ENCODE peak calls at places on chromosomes 13 and 19, in nine cellular contexts. F is AG10803; D is KG1; P is retinal pigment epithelial cell; O is CD8-positive, alpha-beta memory T cell; V is smooth muscle cell of the brain vasculature; S is Right ventricle myocardium inferior; C is naive B cell; U is activated T-cell treated with anti-CD3 and anti-CD28 coated beads, Interleukin-2, amount 50 U/mL, for 72 hours. A is an unnamed sample.

GRCh38 chr13:94236876-94237275 is 242.6 kb downstream of the DCT start:
- DNase-seq in F (no peak), D (no peak), P (no peak), O (no peak), V (no peak), S (no peak), C (no peak), U (peak), A (no peak)

GRCh38 chr19:46604781-46605355 is 3.7 kb downstream of the CALM3 start:
- DNase-seq in F (no peak), D (no peak), P (no peak), O (no peak), V (no peak), S (no peak), C (no peak), U (no peak), A (no peak)

GRCh38 chr19:39202998-39203355 is 1.1 kb downstream of the SYCN start:
- DNase-seq in F (no peak), D (no peak), P (no peak), O (no peak), V (no peak), S (no peak), C (no peak), U (no peak), A (no peak)

GRCh38 chr19:3285647-3286176 is 61.3 kb downstream of the CELF5 start:
- DNase-seq in F (no peak), D (no peak), P (no peak), O (peak), V (no peak), S (no peak), C (no peak), U (no peak), A (no peak)

GRCh38 chr19:56105090-56105701 is 15.9 kb downstream of the ZNF787 start:
- DNase-seq in F (peak), D (no peak), P (peak), O (peak), V (no peak), S (peak), C (peak), U (peak), A (no peak)

GRCh38 chr13:112762690-112763080 is 72.8 kb downstream of the ATP11A start:
- DNase-seq in F (no peak), D (no peak), P (no peak), O (no peak), V (no peak), S (no peak), C (no peak), U (no peak), A (no peak)

GRCh38 chr19:48835734-48836088 is 580 bp downstream of the HSD17B14 start:
- DNase-seq in F (peak), D (peak), P (peak), O (peak), V (peak), S (peak), C (peak), U (peak), A (peak)

GRCh38 chr19:49338691-49339363 is 3.6 kb downstream of the CD37 start:
- DNase-seq in F (no peak), D (no peak), P (no peak), O (no peak), V (no peak), S (peak), C (no peak), U (no peak), A (no peak)

GRCh38 chr13:108326318-108326717 is 56.8 kb downstream of the TNFSF13B start:
- DNase-seq in F (no peak), D (no peak), P (no peak), O (no peak), V (no peak), S (peak), C (no peak), U (no peak), A (no peak)

GRCh38 chr19:44643605-44644390 is at the start of gene PVR:
- DNase-seq in F (peak), D (peak), P (no peak), O (no peak), V (no peak), S (peak), C (no peak), U (peak), A (no peak)

GRCh38 chr19:8806661-8807060 is 25.4 kb downstream of the ZNF558 start:
- DNase-seq in F (no peak), D (no peak), P (no peak), O (no peak), V (no peak), S (no peak), C (no peak), U (no peak), A (no peak)

GRCh38 chr19:50823389-50824042 is at the start of gene KLK1:
- DNase-seq in F (no peak), D (no peak), P (no peak), O (no peak), V (no peak), S (no peak), C (no peak), U (no peak), A (no peak)

GRCh38 chr19:1513492-1514294 is 874 bp upstream of the ADAMTSL5 start:
- DNase-seq in F (peak), D (no peak), P (no peak), O (peak), V (no peak), S (no peak), C (peak), U (peak), A (no peak)

GRCh38 chr19:17183858-17184271 is 31.3 kb upstream of the USE1 start:
- DNase-seq in F (no peak), D (peak), P (no peak), O (no peak), V (no peak), S (no peak), C (peak), U (peak), A (no peak)

GRCh38 chr19:17125052-17125727 is 49.6 kb downstream of the MYO9B start:
- DNase-seq in F (peak), D (peak), P (no peak), O (no peak), V (no peak), S (no peak), C (no peak), U (peak), A (no peak)

GRCh38 chr19:35222373-35223005 is 6.0 kb downstream of the FAM187B start:
- DNase-seq in F (no peak), D (no peak), P (no peak), O (no peak), V (no peak), S (no peak), C (no peak), U (no peak), A (no peak)

GRCh38 chr19:27887946-27888345 is 1325.0 kb downstream of the UQCRFS1 start:
- DNase-seq in F (no peak), D (no peak), P (no peak), O (no peak), V (no peak), S (no peak), C (no peak), U (no peak), A (no peak)

GRCh38 chr19:55563261-55563690 is 17.4 kb downstream of the ZNF579 start:
- DNase-seq in F (peak), D (no peak), P (peak), O (no peak), V (no peak), S (peak), C (no peak), U (no peak), A (no peak)

GRCh38 chr13:63396746-63397145 is 1981.1 kb upstream of the PCDH20 start:
- DNase-seq in F (no peak), D (no peak), P (no peak), O (no peak), V (no peak), S (no peak), C (no peak), U (no peak), A (no peak)

GRCh38 chr13:102571075-102571474 is 25.7 kb upstream of the TPP2 start:
- DNase-seq in F (no peak), D (no peak), P (no peak), O (no peak), V (no peak), S (no peak), C (no peak), U (no peak), A (no peak)

GRCh38 chr13:44930907-44931676 is 58.2 kb downstream of the NUFIP1 start:
- DNase-seq in F (peak), D (no peak), P (no peak), O (no peak), V (no peak), S (no peak), C (no peak), U (no peak), A (no peak)

GRCh38 chr13:25371608-25372274 is at the start of gene ATP8A2:
- DNase-seq in F (no peak), D (no peak), P (no peak), O (no peak), V (no peak), S (no peak), C (no peak), U (no peak), A (no peak)

GRCh38 chr19:3612901-3613741 is 6.4 kb upstream of the TBXA2R start:
- DNase-seq in F (no peak), D (no peak), P (no peak), O (no peak), V (no peak), S (no peak), C (no peak), U (no peak), A (no peak)

GRCh38 chr13:52127783-52128702 is 830 bp downstream of the NEK5 start:
- DNase-seq in F (peak), D (peak), P (no peak), O (peak), V (peak), S (no peak), C (peak), U (peak), A (peak)

GRCh38 chr19:1295169-1296012 is 9.7 kb downstream of the EFNA2 start:
- DNase-seq in F (no peak), D (no peak), P (no peak), O (peak), V (no peak), S (no peak), C (no peak), U (peak), A (no peak)

GRCh38 chr19:9934132-9934950 is 2.0 kb downstream of the OLFM2 start:
- DNase-seq in F (peak), D (peak), P (no peak), O (peak), V (peak), S (peak), C (peak), U (peak), A (peak)

GRCh38 chr19:30666301-30666803 is 294.2 kb downstream of the ZNF536 start:
- DNase-seq in F (peak), D (no peak), P (no peak), O (peak), V (no peak), S (no peak), C (peak), U (peak), A (no peak)

GRCh38 chr13:113437408-113438010 is 15.8 kb downstream of the ADPRHL1 start:
- DNase-seq in F (no peak), D (no peak), P (no peak), O (no peak), V (no peak), S (peak), C (no peak), U (no peak), A (no peak)

GRCh38 chr19:56097776-56098175 is 23.3 kb downstream of the ZNF787 start:
- DNase-seq in F (no peak), D (no peak), P (no peak), O (no peak), V (no peak), S (peak), C (no peak), U (no peak), A (no peak)

GRCh38 chr13:40362502-40362901 is 303.9 kb downstream of the FOXO1 start:
- DNase-seq in F (no peak), D (no peak), P (no peak), O (no peak), V (no peak), S (no peak), C (no peak), U (no peak), A (no peak)

GRCh38 chr19:33686246-33686645 is 64.5 kb downstream of the CHST8 start:
- DNase-seq in F (no peak), D (no peak), P (no peak), O (no peak), V (no peak), S (no peak), C (no peak), U (no peak), A (no peak)

GRCh38 chr19:46825731-46826055 is 25.0 kb downstream of the AP2S1 start:
- DNase-seq in F (no peak), D (no peak), P (no peak), O (no peak), V (no peak), S (no peak), C (no peak), U (no peak), A (no peak)

GRCh38 chr13:100382787-100383186 is 205.8 kb downstream of the GGACT start:
- DNase-seq in F (peak), D (peak), P (no peak), O (no peak), V (no peak), S (no peak), C (no peak), U (no peak), A (no peak)

A was measured in HFF-Myc.